ENCODE peak calls at places on chromosomes 11 and 22, in nine cellular contexts. D is mesenchymal stem cell; U is aorta; P is naive thymus-derived CD4-positive, alpha-beta T cell; G is PC-3; I is right atrium auricular region; J is A549; C is Peyer's patch; Q is GM23338. S is an unnamed sample. For H3K4me1, the result is how much of the 10 kb centered on the place peaks cover.

GRCh38 chr11:111734383-111735261 is 31.6 kb downstream of the PPP2R1B start:
- DNase-seq in J (no peak), U (peak), P (no peak), Q (no peak), I (no peak), G (no peak), C (no peak), D (no peak), S (no peak)

GRCh38 chr11:25734592-25735211 is 597.2 kb upstream of the ANO3 start:
- DNase-seq in C (no peak), D (peak), I (no peak), U (no peak), Q (peak), J (no peak), G (peak), P (no peak), S (no peak)

GRCh38 chr11:74989269-74989655 is 529 bp downstream of the NEU3 start:
- DNase-seq in C (no peak), J (peak), G (peak), Q (peak), P (no peak), I (no peak), D (no peak), U (no peak), S (no peak)

GRCh38 chr11:79209540-79210266 is 231.1 kb downstream of the TENM4 start:
- DNase-seq in I (no peak), P (no peak), U (no peak), Q (no peak), D (no peak), C (no peak), G (peak), J (no peak), S (no peak)

GRCh38 chr11:118003021-118003423 is 16.8 kb downstream of the IL10RA start:
- DNase-seq in C (no peak), I (peak), P (peak), J (no peak), Q (no peak), U (no peak), D (no peak), G (no peak), S (no peak)

GRCh38 chr11:34305780-34306179 is 52.0 kb downstream of the ABTB2 start:
- DNase-seq in U (no peak), G (no peak), P (no peak), I (no peak), Q (no peak), C (no peak), D (no peak), J (no peak), S (no peak)

GRCh38 chr11:132080121-132080520 is 709.7 kb downstream of the NTM start:
- DNase-seq in Q (no peak), U (no peak), I (no peak), P (no peak), C (no peak), J (no peak), G (peak), D (no peak), S (no peak)

GRCh38 chr22:32753591-32753990 is 47.9 kb upstream of the TIMP3 start:
- DNase-seq in J (no peak), Q (no peak), P (no peak), C (no peak), U (no peak), G (no peak), I (no peak), D (no peak), S (no peak)

GRCh38 chr11:119262668-119263351 is 54.1 kb downstream of the MCAM start:
- DNase-seq in J (no peak), C (no peak), D (peak), U (no peak), G (peak), Q (no peak), P (no peak), I (no peak), S (no peak)

GRCh38 chr11:73391665-73392064 is 15.5 kb downstream of the RELT start:
- DNase-seq in U (peak), J (no peak), P (no peak), C (no peak), G (no peak), I (no peak), Q (no peak), D (no peak), S (no peak)

GRCh38 chr22:38946771-38947170 is 10.6 kb upstream of the APOBEC3A start:
- DNase-seq in C (no peak), Q (no peak), D (no peak), J (no peak), I (no peak), P (no peak), U (no peak), G (no peak), S (no peak)

GRCh38 chr11:60872124-60872951 is 5.0 kb downstream of the ZP1 start:
- DNase-seq in I (no peak), P (no peak), G (no peak), U (no peak), Q (no peak), J (peak), D (peak), C (no peak), S (peak)

GRCh38 chr11:44621140-44621681 is 55.7 kb downstream of the CD82 start:
- DNase-seq in I (peak), U (peak), D (peak), C (peak), J (peak), G (peak), Q (peak), P (peak), S (peak)

GRCh38 chr22:49087716-49088660 is 739.7 kb downstream of the BRD1 start:
- DNase-seq in J (no peak), Q (no peak), D (no peak), U (peak), C (no peak), P (no peak), G (no peak), I (no peak), S (no peak)

GRCh38 chr11:72102946-72103753 is at the start of gene LAMTOR1:
- DNase-seq in D (peak), J (peak), U (peak), P (peak), G (peak), I (peak), Q (peak), C (peak), S (peak)

GRCh38 chr11:121476379-121477032 is 23.7 kb upstream of the SORL1-AS1 start:
- DNase-seq in U (no peak), C (no peak), J (peak), I (no peak), P (no peak), Q (no peak), D (no peak), G (peak), S (no peak)

GRCh38 chr22:48088926-48089536 is 1326.6 kb downstream of the TBC1D22A start:
- DNase-seq in G (no peak), U (no peak), J (no peak), Q (no peak), I (no peak), P (no peak), D (no peak), C (no peak), S (no peak)

GRCh38 chr11:13448876-13449275 is 14.1 kb downstream of the BTBD10 start:
- DNase-seq in G (no peak), Q (no peak), C (no peak), J (no peak), U (peak), D (peak), P (no peak), I (no peak), S (peak)

GRCh38 chr11:104338186-104338585 is 174.2 kb upstream of the PDGFD start:
- DNase-seq in G (no peak), D (no peak), Q (no peak), C (no peak), J (no peak), I (no peak), P (no peak), U (no peak), S (no peak)

GRCh38 chr22:35349368-35349703 is 31.6 kb upstream of the HMOX1 start:
- DNase-seq in Q (no peak), I (no peak), G (no peak), J (no peak), U (no peak), P (no peak), C (no peak), D (no peak), S (no peak)

GRCh38 chr11:134843020-134843419 is 431.0 kb upstream of the B3GAT1 start:
- DNase-seq in P (no peak), J (no peak), Q (no peak), I (peak), G (no peak), U (no peak), C (no peak), D (no peak), S (no peak)

GRCh38 chr11:27613670-27613950 is 86.6 kb downstream of the BDNF start:
- DNase-seq in P (no peak), I (no peak), Q (no peak), U (no peak), C (no peak), G (no peak), J (no peak), D (no peak), S (no peak)

GRCh38 chr11:33257897-33258630 is 883 bp downstream of the HIPK3 start:
- DNase-seq in G (peak), I (peak), P (peak), J (peak), C (peak), U (peak), D (peak), Q (peak), S (peak)

GRCh38 chr11:12556788-12557384 is 117.3 kb upstream of the TEAD1 start:
- DNase-seq in I (peak), D (peak), G (peak), J (peak), C (no peak), Q (peak), P (no peak), U (peak), S (peak)

GRCh38 chr22:18987765-18988164 is 51.7 kb upstream of the PRODH start:
- DNase-seq in C (no peak), D (peak), Q (peak), I (no peak), U (peak), G (no peak), P (no peak), J (no peak), S (no peak)

GRCh38 chr11:45470151-45471001 is 184.2 kb upstream of the SYT13 start:
- DNase-seq in I (no peak), Q (no peak), U (peak), P (no peak), D (peak), J (no peak), C (no peak), G (no peak), S (no peak)

GRCh38 chr11:69821511-69822040 is 2.4 kb upstream of the FGF3 start:
- DNase-seq in U (no peak), G (no peak), J (no peak), Q (no peak), C (no peak), I (no peak), P (no peak), D (no peak), S (no peak)

GRCh38 chr22:41943661-41944209 is 3.2 kb downstream of the CENPM start:
- DNase-seq in C (no peak), P (no peak), D (no peak), U (no peak), J (no peak), Q (peak), I (no peak), G (peak), S (no peak)

GRCh38 chr22:16966251-16966650 is 41.8 kb downstream of the GAB4 start:
- DNase-seq in I (no peak), J (no peak), G (no peak), U (no peak), D (no peak), Q (no peak), P (no peak), C (no peak), S (no peak)

GRCh38 chr22:16965083-16965482 is 42.9 kb downstream of the GAB4 start:
- DNase-seq in C (no peak), G (no peak), D (no peak), P (no peak), Q (no peak), I (no peak), J (no peak), U (peak), S (no peak)

GRCh38 chr22:16967453-16968217 is 40.4 kb downstream of the GAB4 start:
- DNase-seq in U (no peak), P (no peak), D (no peak), C (no peak), G (no peak), Q (no peak), I (no peak), J (no peak), S (no peak)

GRCh38 chr22:16964366-16964765 is 43.7 kb downstream of the GAB4 start:
- DNase-seq in G (no peak), C (no peak), P (no peak), U (no peak), Q (no peak), J (no peak), I (peak), D (no peak), S (no peak)

GRCh38 chr22:16965560-16965959 is 42.5 kb downstream of the GAB4 start:
- DNase-seq in I (peak), C (no peak), U (peak), P (no peak), G (no peak), J (no peak), D (no peak), Q (no peak), S (no peak)
- H3K4me1 ChIP-seq in I (under half), C (under half), U (under half), P (under half), G (under half), J (under half), D (under half), Q (under half), S (under half)

GRCh38 chr11:108967571-108967970 is 302.7 kb downstream of the DDX10 start:
- DNase-seq in J (no peak), D (peak), Q (no peak), G (no peak), P (no peak), C (no peak), U (peak), I (no peak), S (no peak)
- H3K4me3 ChIP-seq in J (no peak), D (no peak), Q (no peak), G (no peak), P (no peak), C (no peak), U (no peak), I (no peak), S (no peak)

GRCh38 chr11:65892661-65893317 is 2.3 kb downstream of the CCDC85B start:
- DNase-seq in P (no peak), G (peak), Q (no peak), C (no peak), I (no peak), D (no peak), U (no peak), J (no peak), S (no peak)
- H3K4me1 ChIP-seq in P (under half), G (under half), Q (under half), C (under half), I (under half), D (under half), U (under half), J (half or more), S (under half)

DNA sequence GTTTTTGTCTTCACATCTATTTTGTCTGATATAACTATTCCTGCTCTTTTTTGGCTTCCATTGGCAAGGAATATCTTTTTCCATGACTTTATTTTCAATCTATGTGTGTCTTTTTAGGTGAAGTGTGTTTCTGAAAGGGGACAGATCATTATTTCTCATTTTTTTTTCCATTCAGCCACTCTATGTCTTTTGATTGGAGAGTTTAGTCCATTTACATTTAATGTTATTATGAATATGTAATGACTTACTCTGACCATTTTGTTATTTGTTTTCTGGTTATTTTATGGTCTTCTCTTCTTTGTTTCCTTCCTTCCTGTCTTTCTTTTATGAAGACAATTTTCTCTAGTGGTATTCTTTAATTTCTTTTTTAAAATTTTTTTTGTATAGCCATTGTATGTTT is 178.6 kb upstream of the CNTN5 start:
- DNase-seq in U (no peak), J (no peak), P (no peak), Q (no peak), C (no peak), G (no peak), I (no peak), D (no peak), S (no peak)
- H3K4me3 ChIP-seq in U (no peak), J (no peak), P (no peak), Q (no peak), C (no peak), G (no peak), I (no peak), D (no peak), S (no peak)

DNA sequence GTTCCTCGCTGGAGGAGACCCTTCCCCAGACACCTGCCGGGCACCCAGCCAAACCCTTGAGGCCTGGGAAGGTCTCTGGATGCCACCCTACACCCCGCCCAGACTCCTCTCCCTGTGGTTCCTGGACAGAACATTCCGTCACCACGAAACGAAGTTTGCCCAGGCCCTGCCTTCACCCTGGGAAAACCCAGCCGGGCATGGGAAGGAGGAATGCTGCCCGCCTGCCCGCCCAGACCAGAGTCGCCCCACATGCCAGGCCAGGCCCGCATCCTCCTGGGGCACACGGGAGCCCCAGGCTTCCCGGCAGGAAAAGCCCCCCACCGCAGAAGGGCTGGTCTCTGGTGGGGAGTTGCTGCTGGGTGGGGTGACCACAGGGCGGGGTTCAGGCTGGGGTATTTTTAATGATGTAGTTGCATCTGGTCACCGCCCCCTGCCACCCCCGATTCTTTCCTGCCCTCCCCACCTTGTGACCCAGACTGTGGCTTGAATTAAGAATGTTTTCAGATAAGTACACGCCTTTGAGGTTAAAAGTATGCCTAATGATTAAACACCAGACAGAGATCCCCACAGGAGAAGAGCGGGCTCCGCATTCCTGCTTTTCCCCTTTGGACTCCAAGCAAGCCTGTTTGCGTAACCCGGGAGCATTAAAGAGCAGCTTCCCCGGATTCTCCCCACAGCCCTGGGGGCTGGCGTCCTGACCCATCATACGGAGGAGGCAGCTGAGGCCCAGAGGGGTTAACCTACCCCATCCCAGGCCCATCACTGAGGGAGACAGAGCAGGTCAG is 44.6 kb upstream of the PPARA start:
- DNase-seq in D (peak), U (no peak), J (peak), C (no peak), I (no peak), Q (no peak), P (no peak), G (no peak), S (peak)
- H3K4me1 ChIP-seq in D (half or more), U (under half), J (half or more), C (under half), I (under half), Q (under half), P (under half), G (under half), S (half or more)

DNA sequence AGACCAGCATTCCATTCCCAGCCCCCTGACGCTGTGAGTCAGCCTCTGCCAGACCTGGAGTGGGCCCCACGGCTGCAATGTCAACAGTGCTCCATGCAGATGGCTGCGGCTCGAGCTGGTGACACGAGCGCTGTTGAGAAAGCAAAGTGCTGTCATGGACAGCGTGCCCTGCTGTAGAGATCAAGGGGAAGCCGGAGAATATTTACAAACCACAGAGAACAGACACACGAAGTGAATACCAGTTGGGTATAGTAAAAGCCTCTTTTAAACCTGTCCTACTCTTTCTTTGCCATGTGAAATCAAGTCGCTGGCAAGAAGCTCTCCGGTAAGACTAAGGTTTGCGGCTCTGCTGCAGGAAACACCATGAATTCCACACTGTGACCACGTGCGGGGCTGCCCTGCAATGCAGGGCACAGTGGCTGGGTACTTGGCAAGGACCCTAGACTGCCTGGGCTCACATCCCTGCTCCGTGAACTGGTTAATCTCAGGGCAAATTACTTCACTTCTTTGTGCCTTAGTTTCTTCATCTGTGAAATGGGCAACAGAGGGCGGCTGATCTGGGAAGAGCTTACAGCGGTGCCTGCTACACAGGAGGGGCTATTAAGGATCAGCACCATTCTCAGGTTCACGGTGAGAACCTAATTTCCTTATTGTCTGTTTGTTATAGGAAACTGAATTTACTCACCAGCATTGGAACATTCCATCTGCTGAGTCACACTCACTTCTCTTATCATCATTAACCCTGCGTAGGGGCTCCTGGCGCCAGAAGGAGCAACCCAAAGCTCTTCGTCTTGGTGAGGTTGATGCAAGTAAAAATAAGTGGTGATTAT is 27.8 kb upstream of the ELFN2 start:
- DNase-seq in Q (no peak), D (peak), J (peak), G (peak), C (no peak), U (no peak), P (no peak), I (no peak), S (no peak)
- H3K4me3 ChIP-seq in Q (no peak), D (no peak), J (peak), G (peak), C (no peak), U (no peak), P (no peak), I (no peak), S (no peak)

GRCh38 chr22:22912722-22913253 is 25.2 kb downstream of the IGLL5 start:
- DNase-seq in G (no peak), I (no peak), P (no peak), D (no peak), J (no peak), U (peak), Q (no peak), C (no peak), S (no peak)

GRCh38 chr22:22915670-22916035 is 28.0 kb downstream of the IGLL5 start:
- DNase-seq in U (peak), I (no peak), Q (no peak), P (no peak), J (no peak), G (no peak), D (no peak), C (no peak), S (no peak)

GRCh38 chr22:22914726-22915669 is 27.4 kb downstream of the IGLL5 start:
- DNase-seq in G (no peak), U (no peak), Q (no peak), J (no peak), C (no peak), P (no peak), I (no peak), D (no peak), S (no peak)

GRCh38 chr22:22912135-22912408 is 24.5 kb downstream of the IGLL5 start:
- DNase-seq in P (no peak), G (no peak), J (no peak), C (no peak), I (no peak), D (no peak), U (no peak), Q (no peak), S (no peak)

GRCh38 chr22:22913989-22914388 is 26.4 kb downstream of the IGLL5 start:
- DNase-seq in Q (no peak), P (no peak), G (no peak), C (peak), D (no peak), U (no peak), I (no peak), J (no peak), S (no peak)
- H3K4me1 ChIP-seq in Q (under half), P (under half), G (under half), C (under half), D (under half), U (under half), I (under half), J (under half), S (under half)

DNA sequence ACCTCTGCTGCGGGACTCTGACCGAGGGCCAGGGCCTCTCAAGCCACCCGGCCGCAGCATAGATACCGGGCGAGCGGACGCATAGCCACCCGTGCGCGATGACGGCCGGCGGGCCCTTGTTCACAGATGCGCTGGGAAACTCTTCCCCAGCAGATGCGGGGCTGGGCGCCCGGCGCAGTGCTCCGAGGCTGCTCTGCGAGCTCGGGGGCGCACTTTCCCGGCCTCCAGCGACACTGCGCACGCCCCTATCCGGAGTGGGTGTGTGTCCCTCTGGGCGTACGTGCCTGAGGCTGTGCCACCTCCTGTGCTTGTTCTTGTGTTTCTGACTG is 104.7 kb upstream of the E2F8 start:
- DNase-seq in U (peak), I (peak), D (no peak), C (no peak), Q (peak), J (peak), P (no peak), G (no peak), S (no peak)
- H3K4me3 ChIP-seq in U (no peak), I (peak), D (no peak), C (peak), Q (peak), J (peak), P (no peak), G (no peak), S (peak)